ENCODE peak calls at places on chromosomes 16 and 17, in ten cellular contexts. T, B, O, S, A, I, U, H, J and Z are unnamed samples.

GRCh38 chr17:560379-560935 is 154.2 kb downstream of the VPS53 start:
- DNase-seq in T (no peak), B (no peak), O (peak), S (no peak), A (no peak), I (no peak), U (no peak), H (no peak), J (peak), Z (no peak)

GRCh38 chr17:65362826-65363225 is 198.6 kb downstream of the AXIN2 start:
- DNase-seq in T (no peak), B (no peak), O (peak), S (no peak), A (no peak), I (no peak), U (no peak), H (no peak), J (no peak), Z (no peak)

GRCh38 chr17:39244600-39245570 is 19.1 kb upstream of the STAC2 start:
- DNase-seq in T (peak), B (peak), O (peak), S (peak), A (peak), I (peak), U (peak), H (peak), J (peak), Z (no peak)

GRCh38 chr16:80852261-80852872 is 48.0 kb upstream of the CDYL2 start:
- DNase-seq in T (no peak), B (peak), O (peak), S (no peak), A (peak), I (no peak), U (no peak), H (no peak), J (no peak), Z (no peak)

GRCh38 chr17:33209671-33210070 is 83.4 kb downstream of the ASIC2 start:
- DNase-seq in T (no peak), B (no peak), O (peak), S (no peak), A (no peak), I (no peak), U (no peak), H (no peak), J (no peak), Z (no peak)

GRCh38 chr17:45155483-45155882 is 6.2 kb upstream of the HEXIM2 start:
- DNase-seq in T (no peak), B (no peak), O (no peak), S (no peak), A (no peak), I (no peak), U (no peak), H (no peak), J (no peak), Z (no peak)

GRCh38 chr16:66847533-66848057 is 3.4 kb downstream of the CA7 start:
- DNase-seq in T (no peak), B (no peak), O (no peak), S (no peak), A (no peak), I (no peak), U (no peak), H (no peak), J (no peak), Z (no peak)

GRCh38 chr17:13864551-13864950 is 204.8 kb upstream of the COX10 start:
- DNase-seq in T (no peak), B (no peak), O (peak), S (no peak), A (no peak), I (no peak), U (no peak), H (no peak), J (no peak), Z (peak)

GRCh38 chr17:76351526-76352071 is 2.1 kb downstream of the PRPSAP1 start:
- DNase-seq in T (no peak), B (no peak), O (no peak), S (no peak), A (no peak), I (no peak), U (no peak), H (no peak), J (no peak), Z (no peak)

GRCh38 chr17:65055708-65056638 is 567 bp downstream of the GNA13 start:
- DNase-seq in T (no peak), B (peak), O (peak), S (peak), A (peak), I (peak), U (no peak), H (peak), J (peak), Z (no peak)

GRCh38 chr16:64977211-64977920 is 144.5 kb downstream of the CDH11 start:
- DNase-seq in T (peak), B (no peak), O (no peak), S (no peak), A (peak), I (no peak), U (no peak), H (no peak), J (no peak), Z (no peak)

GRCh38 chr17:70121136-70121535 is 46.1 kb downstream of the KCNJ16 start:
- DNase-seq in T (no peak), B (no peak), O (no peak), S (no peak), A (no peak), I (no peak), U (no peak), H (no peak), J (no peak), Z (no peak)

GRCh38 chr16:12426122-12426521 is 377.6 kb downstream of the CPPED1 start:
- DNase-seq in T (peak), B (no peak), O (peak), S (no peak), A (peak), I (no peak), U (no peak), H (no peak), J (no peak), Z (no peak)

GRCh38 chr16:71600822-71601221 is 23.9 kb upstream of the TAT start:
- DNase-seq in T (no peak), B (no peak), O (no peak), S (no peak), A (no peak), I (no peak), U (no peak), H (no peak), J (no peak), Z (no peak)

GRCh38 chr16:53052519-53053501 is at the start of gene CHD9NB:
- DNase-seq in T (peak), B (peak), O (peak), S (peak), A (peak), I (peak), U (no peak), H (no peak), J (no peak), Z (peak)

GRCh38 chr17:44204453-44204882 is 4.8 kb upstream of the ATXN7L3 start:
- DNase-seq in T (no peak), B (peak), O (peak), S (no peak), A (no peak), I (no peak), U (no peak), H (no peak), J (no peak), Z (no peak)

GRCh38 chr17:34484193-34484733 is 95.1 kb upstream of the TMEM132E start:
- DNase-seq in T (no peak), B (no peak), O (no peak), S (no peak), A (no peak), I (no peak), U (no peak), H (no peak), J (no peak), Z (no peak)

GRCh38 chr17:82238562-82239201 is 9.8 kb downstream of the SLC16A3 start:
- DNase-seq in T (peak), B (peak), O (peak), S (peak), A (peak), I (peak), U (no peak), H (peak), J (peak), Z (no peak)

GRCh38 chr17:66580178-66580577 is 254.7 kb upstream of the CACNG5 start:
- DNase-seq in T (peak), B (peak), O (peak), S (peak), A (no peak), I (peak), U (no peak), H (no peak), J (peak), Z (no peak)

GRCh38 chr16:50550035-50550434 is 1.8 kb downstream of the NKD1 start:
- DNase-seq in T (no peak), B (peak), O (no peak), S (no peak), A (no peak), I (peak), U (no peak), H (no peak), J (no peak), Z (no peak)
- H3K4me3 ChIP-seq in T (no peak), B (peak), O (no peak), S (no peak), A (no peak), I (peak), U (peak), H (peak), J (no peak), Z (no peak)

GRCh38 chr16:3485097-3485470 is 10.2 kb downstream of the C16orf90 start:
- DNase-seq in T (no peak), B (no peak), O (no peak), S (no peak), A (no peak), I (no peak), U (no peak), H (no peak), J (no peak), Z (no peak)
- TF ChIP-seq CTCF in T (no peak), B (no peak), O (no peak), S (no peak), A (no peak), I (no peak), U (no peak), H (no peak), J (no peak), Z (no peak)

GRCh38 chr16:86512301-86512859 is 2.1 kb downstream of the FOXF1 start:
- DNase-seq in T (no peak), B (no peak), O (peak), S (peak), A (no peak), I (peak), U (no peak), H (no peak), J (no peak), Z (no peak)

GRCh38 chr16:86515420-86515779 is 5.1 kb downstream of the FOXF1 start:
- DNase-seq in T (no peak), B (no peak), O (peak), S (no peak), A (no peak), I (peak), U (no peak), H (no peak), J (no peak), Z (no peak)

GRCh38 chr16:86514656-86515376 is 4.5 kb downstream of the FOXF1 start:
- DNase-seq in T (no peak), B (no peak), O (peak), S (no peak), A (no peak), I (no peak), U (no peak), H (no peak), J (no peak), Z (no peak)

GRCh38 chr16:86512860-86513470 is 2.6 kb downstream of the FOXF1 start:
- DNase-seq in T (no peak), B (no peak), O (peak), S (peak), A (no peak), I (peak), U (no peak), H (no peak), J (no peak), Z (no peak)

GRCh38 chr16:86513471-86514277 is 3.3 kb downstream of the FOXF1 start:
- DNase-seq in T (no peak), B (no peak), O (no peak), S (peak), A (no peak), I (no peak), U (no peak), H (no peak), J (no peak), Z (no peak)
- H3K4me3 ChIP-seq in T (peak), B (no peak), O (peak), S (no peak), A (no peak), I (peak), U (peak), H (no peak), J (no peak), Z (no peak)

DNA sequence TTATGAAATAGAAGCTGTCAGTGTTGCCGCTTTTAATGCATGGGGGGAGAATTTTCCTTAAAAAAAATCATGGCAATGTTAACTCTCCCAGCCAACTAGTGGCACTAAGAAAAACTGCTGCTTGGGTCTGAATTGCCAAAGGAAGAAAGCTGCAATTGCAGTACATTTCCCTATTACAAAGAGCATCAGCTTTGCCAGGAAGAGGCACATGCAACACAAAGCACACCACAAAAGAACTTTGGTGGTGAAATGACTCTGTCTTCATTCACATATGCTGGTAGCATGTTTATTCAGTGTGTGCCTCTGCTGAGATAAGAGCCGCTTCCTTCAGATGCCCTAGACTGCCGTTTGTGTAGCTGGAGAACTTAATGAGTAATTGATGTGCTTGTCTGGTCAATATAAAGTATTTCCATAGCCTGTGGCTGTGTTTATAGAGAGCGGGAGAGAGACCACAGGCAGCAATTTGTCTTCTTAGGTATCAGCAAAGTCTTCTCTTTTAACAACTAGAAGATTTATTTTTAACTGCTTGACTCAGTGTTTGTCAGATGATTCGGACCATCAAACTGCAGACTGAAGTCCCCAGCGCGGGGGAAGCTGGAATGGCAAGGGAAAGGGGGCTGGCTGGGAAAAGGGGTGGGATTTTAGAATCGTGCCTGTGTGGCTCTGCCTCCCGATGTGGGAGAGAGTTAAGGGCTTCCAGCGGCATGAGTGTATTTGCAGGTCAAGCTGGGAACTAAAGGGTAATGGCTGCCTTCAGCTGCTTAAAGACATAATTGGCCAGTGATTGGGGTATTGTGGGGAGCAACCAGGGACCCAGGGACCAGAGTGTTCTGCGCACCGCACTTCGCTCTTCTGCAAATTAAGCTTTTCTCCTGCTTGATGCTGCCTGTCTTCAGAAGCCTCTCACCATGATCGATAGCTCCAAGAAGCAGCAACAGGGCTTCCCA is 115.2 kb downstream of the MRTFB start:
- DNase-seq in T (peak), B (peak), O (peak), S (no peak), A (peak), I (no peak), U (no peak), H (no peak), J (peak), Z (peak)
- TF ChIP-seq CTCF in T (peak), B (peak), O (peak), S (no peak), A (peak), I (peak), U (peak), H (no peak), J (peak), Z (peak)

GRCh38 chr17:81121841-81122733 is 43.2 kb upstream of the PVALEF start:
- DNase-seq in T (no peak), B (no peak), O (no peak), S (no peak), A (no peak), I (no peak), U (no peak), H (no peak), J (no peak), Z (no peak)

GRCh38 chr17:81120695-81121621 is 44.3 kb upstream of the PVALEF start:
- DNase-seq in T (no peak), B (no peak), O (no peak), S (no peak), A (no peak), I (no peak), U (no peak), H (no peak), J (no peak), Z (no peak)

GRCh38 chr17:81118308-81119221 is 46.7 kb upstream of the PVALEF start:
- DNase-seq in T (no peak), B (no peak), O (no peak), S (no peak), A (no peak), I (no peak), U (no peak), H (no peak), J (no peak), Z (no peak)

GRCh38 chr17:81119223-81120148 is 45.8 kb upstream of the PVALEF start:
- DNase-seq in T (peak), B (peak), O (peak), S (peak), A (peak), I (peak), U (peak), H (peak), J (peak), Z (peak)

DNA sequence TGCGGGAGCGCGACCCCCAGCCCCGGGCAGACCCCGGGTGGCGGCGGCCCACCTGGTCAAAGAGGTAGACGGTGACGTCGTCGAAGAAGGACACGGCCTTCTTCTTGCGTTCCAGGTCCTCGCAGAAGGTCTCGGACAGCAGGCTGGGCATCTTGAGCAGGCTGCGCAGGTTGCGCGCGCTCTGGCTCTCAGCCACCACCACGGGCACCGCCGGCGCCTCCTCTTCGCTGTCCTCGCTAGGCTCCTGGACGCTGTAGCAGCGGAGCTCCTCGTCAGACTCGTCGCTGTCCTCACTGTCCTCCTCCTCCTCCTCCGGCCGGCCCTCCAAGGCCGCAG is 45.2 kb upstream of the PVALEF start:
- DNase-seq in T (no peak), B (no peak), O (no peak), S (no peak), A (no peak), I (no peak), U (no peak), H (no peak), J (no peak), Z (no peak)
- H3K4me3 ChIP-seq in T (no peak), B (peak), O (no peak), S (no peak), A (peak), I (no peak), U (peak), H (peak), J (peak), Z (no peak)

GRCh38 chr17:54172096-54172495 is 349.4 kb downstream of the KIF2B start:
- DNase-seq in T (no peak), B (no peak), O (no peak), S (no peak), A (no peak), I (no peak), U (no peak), H (no peak), J (no peak), Z (no peak)

GRCh38 chr17:54177606-54178308 is 355.0 kb downstream of the KIF2B start:
- DNase-seq in T (no peak), B (no peak), O (no peak), S (no peak), A (no peak), I (no peak), U (no peak), H (no peak), J (no peak), Z (no peak)

GRCh38 chr17:54172654-54173316 is 350.1 kb downstream of the KIF2B start:
- DNase-seq in T (no peak), B (no peak), O (no peak), S (no peak), A (peak), I (no peak), U (no peak), H (no peak), J (no peak), Z (no peak)
- TF ChIP-seq CTCF in T (no peak), B (peak), O (peak), S (no peak), A (peak), I (no peak), U (peak), H (no peak), J (no peak), Z (no peak)